ENCODE peak calls at places on chromosomes 2 and 18, in five cellular contexts. J, I, G, M and R are unnamed samples. For H3K36me3, the result is how much of the 10 kb centered on the place peaks cover.

GRCh38 chr2:65957886-65958285 is 477.0 kb upstream of the MEIS1 start:
- DNase-seq in I (no peak), G (no peak), M (no peak), J (no peak), R (no peak)

GRCh38 chr2:231370749-231371429 is 24.6 kb upstream of the B3GNT7 start:
- DNase-seq in J (no peak), G (no peak), M (no peak), I (no peak), R (no peak)

GRCh38 chr2:128446866-128447537 is 128.3 kb upstream of the HS6ST1 start:
- DNase-seq in G (no peak), J (no peak), M (no peak), I (no peak), R (peak)

GRCh38 chr18:76491436-76491800 is 3.6 kb downstream of the ZNF516 start:
- DNase-seq in G (peak), M (peak), J (peak), I (peak), R (peak)

GRCh38 chr18:48462510-48462909 is 53.3 kb upstream of the ZBTB7C start:
- DNase-seq in I (no peak), M (no peak), J (no peak), G (no peak), R (no peak)

GRCh38 chr2:10333247-10333613 is 30.5 kb downstream of the HPCAL1 start:
- DNase-seq in J (no peak), M (no peak), G (no peak), I (peak), R (no peak)

GRCh38 chr2:18777250-18777812 is 188.0 kb upstream of the NT5C1B start:
- DNase-seq in I (no peak), J (no peak), G (no peak), M (no peak), R (no peak)

GRCh38 chr2:60515751-60516226 is 37.7 kb downstream of the BCL11A start:
- DNase-seq in M (no peak), G (no peak), I (no peak), J (no peak), R (peak)

GRCh38 chr2:55775828-55776227 is 82.2 kb upstream of the PNPT1 start:
- DNase-seq in M (no peak), J (no peak), G (no peak), I (no peak), R (no peak)

GRCh38 chr2:8267721-8268120 is 414.1 kb upstream of the ID2 start:
- DNase-seq in G (no peak), I (no peak), J (no peak), M (no peak), R (no peak)

GRCh38 chr18:4319738-4320677 is 135.1 kb downstream of the DLGAP1 start:
- DNase-seq in M (no peak), J (no peak), G (no peak), I (no peak), R (no peak)

GRCh38 chr2:234970467-234970866 is 18.6 kb downstream of the SH3BP4 start:
- DNase-seq in J (no peak), M (no peak), I (no peak), G (no peak), R (no peak)

DNA sequence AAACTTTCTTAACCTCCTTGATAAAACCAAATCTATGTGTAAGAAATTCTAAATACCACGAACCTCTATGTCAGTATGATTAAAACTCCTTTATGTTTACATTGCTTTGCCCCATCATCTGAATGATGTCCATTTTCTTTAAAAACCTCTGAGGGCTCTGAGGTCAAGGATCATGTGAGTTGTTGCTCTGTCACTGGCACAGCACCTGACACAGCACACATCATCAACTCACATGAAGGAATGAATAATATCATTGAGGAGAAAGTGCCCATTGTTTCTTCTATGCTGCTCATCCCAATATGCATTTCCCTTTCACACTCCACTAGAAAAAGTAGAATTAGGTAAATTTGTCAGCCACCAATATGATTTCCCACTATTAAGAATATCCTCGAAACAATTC is 1178.7 kb upstream of the NRXN1 start:
- DNase-seq in I (no peak), G (no peak), M (no peak), J (no peak), R (no peak)
- H3K27ac ChIP-seq in I (no peak), G (no peak), M (no peak), J (no peak), R (no peak)

DNA sequence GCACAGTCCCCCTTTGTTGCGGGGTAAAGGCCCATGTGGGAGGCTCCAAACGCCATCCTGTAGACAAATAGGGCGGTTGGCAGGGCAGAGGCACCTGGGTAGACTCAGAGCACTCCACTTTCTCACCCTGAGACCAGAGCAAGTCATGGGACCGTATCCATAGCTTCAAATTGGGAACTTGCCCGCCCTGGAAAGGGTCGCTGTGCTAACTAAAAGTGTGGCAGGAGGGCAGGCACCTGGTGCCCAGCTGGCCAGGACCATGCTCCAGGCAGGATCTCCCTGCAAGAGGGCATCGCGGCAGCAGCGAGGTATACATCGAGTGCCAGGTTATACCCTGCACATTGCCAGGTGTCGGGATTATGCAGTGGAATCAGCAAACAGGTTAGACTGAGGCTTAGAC is 20.8 kb upstream of the SCLY start:
- DNase-seq in J (no peak), G (no peak), I (no peak), M (no peak), R (no peak)
- H3K36me3 ChIP-seq in J (under half), G (under half), I (half or more), M (under half), R (under half)

DNA sequence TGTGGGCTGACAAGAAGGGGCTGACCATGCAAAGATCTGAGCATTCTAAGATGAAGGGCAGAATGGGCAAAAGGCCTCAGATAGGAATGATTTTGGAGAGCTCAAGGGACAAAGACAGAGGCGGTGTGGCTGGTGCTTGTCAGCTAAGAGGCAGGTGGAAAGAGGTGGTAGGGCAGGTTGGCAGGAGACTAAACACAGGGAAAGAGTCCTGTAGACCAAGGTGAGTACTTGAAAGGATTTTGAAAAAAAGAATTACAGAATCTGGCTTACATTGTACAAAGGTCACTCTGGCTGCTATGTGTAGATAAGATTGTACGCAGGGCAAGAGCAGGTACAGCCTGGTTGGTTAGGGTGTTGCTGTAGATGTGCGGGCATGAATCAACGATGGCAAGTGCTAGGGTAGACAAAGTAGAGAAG is 50.6 kb downstream of the STK39 start:
- DNase-seq in G (peak), I (no peak), J (no peak), M (no peak), R (no peak)
- TF ChIP-seq EP300 in G (no peak), I (no peak), J (no peak), M (no peak), R (no peak)

DNA sequence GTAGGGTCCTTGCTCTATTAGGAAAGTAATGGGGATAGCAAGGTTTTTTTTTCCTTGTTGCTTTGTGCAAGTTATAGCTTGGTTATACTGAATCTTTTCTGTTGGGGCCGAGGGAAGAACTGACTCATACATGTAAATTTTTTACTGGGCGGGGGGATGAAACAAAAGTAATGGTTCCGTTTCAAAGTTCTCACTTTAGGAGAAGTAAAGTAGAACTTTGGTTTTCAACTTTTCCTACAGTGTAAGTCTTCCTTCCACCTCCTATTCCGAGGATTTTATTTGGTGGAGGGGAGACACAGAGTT is 1.1 kb downstream of the AFTPH start:
- DNase-seq in M (no peak), I (peak), J (no peak), G (peak), R (no peak)
- H3K27ac ChIP-seq in M (no peak), I (peak), J (peak), G (peak), R (peak)

GRCh38 chr2:219228745-219229374 is 576 bp downstream of the ATG9A start:
- DNase-seq in M (peak), G (no peak), J (no peak), I (peak), R (peak)

GRCh38 chr2:219228026-219228744 is 1.3 kb downstream of the ATG9A start:
- DNase-seq in M (no peak), I (peak), G (no peak), J (no peak), R (no peak)

GRCh38 chr2:219223831-219224610 is 5.3 kb upstream of the ABCB6 start:
- DNase-seq in M (no peak), J (no peak), G (no peak), I (no peak), R (no peak)

GRCh38 chr2:219221956-219222518 is 3.3 kb upstream of the ABCB6 start:
- DNase-seq in G (no peak), I (no peak), J (no peak), M (no peak), R (no peak)

DNA sequence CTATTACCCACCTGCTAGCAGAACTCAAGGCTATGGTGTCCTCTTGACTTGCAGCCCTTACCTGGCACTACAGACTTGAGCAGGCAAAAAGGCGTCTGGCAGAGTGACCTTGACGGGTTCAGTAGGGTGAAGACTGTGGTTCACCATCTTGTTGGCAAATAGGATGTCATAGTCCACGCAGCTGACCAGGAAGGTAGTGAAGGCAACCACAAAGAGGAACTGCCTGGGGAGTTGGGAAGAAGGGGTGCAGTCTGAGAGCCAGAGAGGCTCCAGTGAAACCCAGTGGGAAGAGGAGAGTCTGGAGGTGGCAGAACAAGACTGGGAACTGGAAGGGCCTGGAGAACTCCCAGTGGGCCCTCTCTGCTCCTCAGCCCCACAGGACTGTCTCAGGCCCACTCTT is 4.1 kb downstream of the ATG9A start:
- DNase-seq in M (no peak), I (no peak), G (no peak), J (no peak), R (no peak)
- H3K36me3 ChIP-seq in M (under half), I (half or more), G (under half), J (under half), R (half or more)

GRCh38 chr2:237278593-237278992 is 135.4 kb downstream of the COL6A3 start:
- DNase-seq in J (peak), I (no peak), M (no peak), G (peak), R (peak)
- TF ChIP-seq EP300 in J (peak), I (no peak), M (no peak), G (no peak), R (peak)

GRCh38 chr2:108884629-108885028 is 98.1 kb downstream of the CCDC138 start:
- DNase-seq in G (no peak), M (no peak), J (no peak), I (no peak), R (no peak)
- H3K27ac ChIP-seq in G (no peak), M (no peak), J (no peak), I (no peak), R (no peak)

GRCh38 chr18:58865009-58865345 is 300 bp downstream of the ZNF532 start:
- DNase-seq in M (no peak), G (no peak), J (no peak), I (no peak), R (no peak)

GRCh38 chr18:58865714-58866113 is 1.0 kb downstream of the ZNF532 start:
- DNase-seq in I (no peak), J (no peak), G (no peak), M (no peak), R (peak)

GRCh38 chr18:58866261-58867232 is 1.9 kb downstream of the ZNF532 start:
- DNase-seq in M (no peak), I (no peak), J (no peak), G (no peak), R (peak)

GRCh38 chr18:58868440-58868839 is 3.8 kb downstream of the ZNF532 start:
- DNase-seq in J (no peak), I (no peak), M (no peak), G (no peak), R (peak)

DNA sequence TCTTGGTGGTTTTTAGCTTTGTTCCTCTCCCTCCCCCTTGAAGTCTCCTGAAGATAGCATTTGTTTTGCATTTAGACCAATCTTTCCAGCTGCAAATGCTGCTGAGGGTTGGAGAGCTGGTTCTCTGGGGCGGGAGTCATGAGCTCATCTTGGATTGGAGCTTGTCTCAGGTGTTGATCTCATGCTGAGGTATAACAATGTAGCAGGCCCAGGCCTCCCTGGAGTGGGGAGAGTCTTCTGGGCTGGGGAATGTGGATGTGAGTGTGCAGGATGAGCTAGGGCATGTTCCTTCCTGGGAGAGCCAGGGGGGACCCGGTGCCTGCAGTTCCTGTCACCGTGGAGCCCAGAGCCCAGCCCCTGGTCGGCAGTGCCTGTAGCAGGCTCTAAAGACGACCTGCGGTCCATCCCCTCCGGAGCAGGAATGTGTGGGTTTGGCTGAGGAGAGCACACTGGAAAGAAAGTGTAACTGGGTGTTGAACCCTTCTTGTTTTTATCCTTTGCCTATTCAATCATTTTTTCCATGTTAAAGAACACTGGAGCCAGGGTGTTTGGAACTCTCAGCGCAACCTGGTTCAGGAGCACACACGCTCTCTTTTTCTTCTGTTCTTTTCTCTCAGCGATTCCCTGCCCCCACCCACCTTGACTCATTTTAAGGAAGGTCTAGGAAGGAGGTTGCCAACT is 2.7 kb downstream of the ZNF532 start:
- DNase-seq in J (no peak), G (no peak), M (no peak), I (no peak), R (peak)
- H3K36me3 ChIP-seq in J (under half), G (under half), M (under half), I (under half), R (under half)

DNA sequence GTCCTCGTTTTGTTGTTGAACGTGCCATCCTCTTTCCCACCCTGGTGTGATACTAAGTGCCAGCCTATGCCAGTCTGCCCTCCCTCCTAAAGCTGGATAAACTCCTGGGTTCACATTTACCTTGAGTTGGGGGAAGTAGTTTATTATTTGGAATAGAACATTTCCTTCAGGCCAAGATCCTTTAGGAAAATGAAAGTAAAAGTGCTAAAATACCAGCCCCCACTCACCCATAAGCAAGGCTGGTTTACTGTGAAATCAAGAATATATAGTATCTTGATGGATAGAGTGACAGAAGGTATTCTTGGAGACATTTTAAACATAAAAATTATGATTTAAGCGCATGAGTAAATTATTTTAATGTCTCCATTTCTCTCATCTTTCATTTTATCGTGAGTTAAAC is 27.1 kb downstream of the ZNF532 start:
- DNase-seq in J (no peak), I (no peak), G (no peak), M (no peak), R (no peak)
- TF ChIP-seq EP300 in J (no peak), I (no peak), G (no peak), M (no peak), R (no peak)